ENCODE peak calls at places on chromosomes 13 and 19, in six cellular contexts. B, R, N, Z, L and G are unnamed samples.

GRCh38 chr13:40492511-40492910 is 173.9 kb downstream of the FOXO1 start:
- DNase-seq in N (no peak), B (no peak), Z (no peak), R (no peak), L (no peak), G (no peak)

GRCh38 chr19:10137751-10138682 is 18.3 kb upstream of the EIF3G start:
- DNase-seq in B (no peak), Z (no peak), L (no peak), N (no peak), R (peak), G (no peak)

GRCh38 chr19:48676887-48677286 is 4.1 kb upstream of the NTN5 start:
- DNase-seq in Z (no peak), B (peak), L (no peak), N (no peak), R (no peak), G (no peak)

GRCh38 chr19:36747750-36748149 is 24.9 kb downstream of the ZNF850 start:
- DNase-seq in B (no peak), R (no peak), N (no peak), Z (no peak), L (no peak), G (no peak)

GRCh38 chr13:85650613-85651012 is 148.6 kb downstream of the SLITRK6 start:
- DNase-seq in N (no peak), B (no peak), L (no peak), Z (no peak), R (no peak), G (no peak)

GRCh38 chr19:16795042-16795441 is 34.2 kb upstream of the SIN3B start:
- DNase-seq in N (no peak), R (no peak), L (no peak), Z (no peak), B (no peak), G (no peak)

GRCh38 chr19:48835734-48836088 is 580 bp downstream of the HSD17B14 start:
- DNase-seq in R (peak), Z (peak), B (peak), N (peak), L (peak), G (peak)

GRCh38 chr19:46717716-46718143 is 816 bp upstream of the PRKD2 start:
- DNase-seq in R (no peak), L (no peak), Z (no peak), B (no peak), N (no peak), G (no peak)

GRCh38 chr19:17184381-17184841 is 30.7 kb upstream of the USE1 start:
- DNase-seq in R (no peak), Z (no peak), L (no peak), B (peak), N (no peak), G (no peak)

GRCh38 chr19:57830071-57830602 is at the start of gene ZNF587B:
- DNase-seq in Z (peak), N (peak), L (peak), R (peak), B (peak), G (peak)

GRCh38 chr19:38013913-38014575 is 107.0 kb downstream of the SIPA1L3 start:
- DNase-seq in N (no peak), B (no peak), Z (no peak), L (no peak), R (no peak), G (no peak)

DNA sequence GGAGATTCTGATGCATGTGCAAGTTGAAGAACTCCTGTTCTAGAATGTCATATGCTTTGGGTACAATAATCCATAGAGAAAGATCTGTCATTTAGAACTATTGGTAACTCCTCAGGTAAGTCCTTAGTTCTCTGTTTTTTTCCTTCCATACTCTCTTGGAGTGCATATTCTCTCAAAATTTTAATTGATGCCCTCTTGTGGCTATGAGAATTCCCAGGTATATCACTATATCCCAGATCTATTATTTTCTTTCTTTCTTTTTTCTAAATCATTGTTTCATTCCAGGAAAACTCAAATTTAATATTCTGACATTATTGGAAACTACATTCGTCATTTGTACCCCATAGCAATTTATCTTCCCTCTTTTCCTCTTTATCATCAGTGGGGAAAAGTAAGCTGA is 485.4 kb downstream of the KLF5 start:
- DNase-seq in L (peak), R (no peak), Z (no peak), N (peak), B (no peak), G (no peak)
- TF ChIP-seq CTCF in L (peak), R (no peak), Z (no peak), N (peak), B (no peak), G (no peak)

GRCh38 chr13:86870388-86870966 is 800.7 kb upstream of the SLITRK5 start:
- DNase-seq in N (peak), R (no peak), B (peak), Z (peak), L (peak), G (no peak)
- TF ChIP-seq CTCF in N (peak), R (peak), B (no peak), Z (peak), L (peak), G (peak)

GRCh38 chr13:78137404-78138142 is 218.9 kb upstream of the EDNRB start:
- DNase-seq in R (peak), Z (peak), L (peak), N (peak), B (peak), G (peak)
- TF ChIP-seq CTCF in R (peak), Z (peak), L (peak), N (peak), B (no peak), G (peak)

DNA sequence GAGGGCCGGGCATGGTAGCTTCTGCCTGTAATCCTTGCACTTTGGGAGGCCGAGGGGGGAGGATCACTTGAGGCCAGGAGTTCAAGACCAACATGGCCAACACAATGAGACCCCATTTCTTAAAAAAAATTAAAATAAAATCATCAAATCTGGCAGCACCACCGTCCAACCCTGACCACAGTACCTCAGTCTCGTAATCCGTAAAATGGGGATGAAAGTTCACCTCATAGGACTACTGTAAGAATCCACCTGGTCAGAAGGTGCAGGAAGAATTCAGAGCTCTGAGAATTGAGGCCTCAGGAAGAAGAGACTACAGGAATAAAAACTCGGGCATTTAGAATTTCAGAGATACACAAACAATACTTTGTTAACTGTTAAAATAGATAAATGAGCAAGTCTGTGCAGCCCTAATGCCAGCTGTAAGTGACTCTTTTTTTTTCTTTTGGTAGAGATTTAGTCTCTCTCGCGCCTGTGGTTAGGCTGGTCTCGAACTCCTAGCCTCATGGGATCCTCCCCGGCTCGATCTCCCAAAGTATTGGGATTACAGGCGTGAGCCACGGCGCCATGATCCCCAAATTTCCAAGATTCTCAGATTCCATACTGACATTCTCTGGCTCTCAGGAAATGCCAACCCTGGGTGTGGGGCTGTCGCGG is 2.9 kb downstream of the PPP1R13L start:
- DNase-seq in N (peak), Z (no peak), R (no peak), L (no peak), B (no peak), G (no peak)
- TF ChIP-seq CTCF in N (peak), Z (no peak), R (peak), L (no peak), B (no peak), G (no peak)

GRCh38 chr19:1093811-1094553 is 1.2 kb downstream of the POLR2E start:
- DNase-seq in Z (no peak), L (no peak), R (no peak), B (no peak), N (no peak), G (no peak)

GRCh38 chr19:1093330-1093729 is 1.8 kb downstream of the POLR2E start:
- DNase-seq in R (no peak), N (no peak), B (no peak), Z (no peak), L (no peak), G (no peak)

GRCh38 chr19:1097810-1098176 is 2.6 kb upstream of the POLR2E start:
- DNase-seq in L (peak), Z (no peak), B (no peak), R (no peak), N (no peak), G (no peak)

GRCh38 chr19:1094655-1094977 is 559 bp downstream of the POLR2E start:
- DNase-seq in N (no peak), Z (no peak), B (no peak), R (no peak), L (no peak), G (no peak)

GRCh38 chr19:1094978-1095701 is at the start of gene POLR2E:
- DNase-seq in N (peak), Z (peak), B (peak), R (peak), L (peak), G (peak)
- TF ChIP-seq CTCF in N (no peak), Z (no peak), B (no peak), R (no peak), L (no peak), G (no peak)

GRCh38 chr13:98065468-98065867 is 77.4 kb upstream of the FARP1 start:
- DNase-seq in R (no peak), L (no peak), N (no peak), B (no peak), Z (no peak), G (no peak)
- TF ChIP-seq CTCF in R (no peak), L (no peak), N (no peak), B (no peak), Z (no peak), G (peak)